ENCODE peak calls at places on chromosomes 1 and 21, in seven cellular contexts. V is A549, W is GM23338, M is K562, O is Panc1, I is SK-N-SH, J is HL-60. S is an unnamed sample.

GRCh38 chr1:90176530-90176929 is 181.6 kb downstream of the ZNF326 start:
- DNase-seq in V (no peak), W (peak), M (no peak), O (no peak), I (no peak), J (no peak), S (no peak)

GRCh38 chr1:146036990-146037646 is 15.6 kb upstream of the HJV start:
- DNase-seq in V (peak), W (peak), M (peak), O (peak), I (no peak), J (peak), S (peak)

GRCh38 chr1:67173988-67174387 is 7.7 kb downstream of the IL23R start:
- DNase-seq in V (no peak), W (no peak), M (no peak), O (no peak), I (no peak), J (no peak), S (no peak)

GRCh38 chr1:93701619-93702018 is 20.0 kb upstream of the BCAR3 start:
- DNase-seq in V (peak), W (no peak), M (no peak), O (peak), I (peak), J (no peak), S (peak)

GRCh38 chr1:172917972-172918371 is 132.8 kb downstream of the TNFSF18 start:
- DNase-seq in V (peak), W (no peak), M (no peak), O (peak), I (no peak), J (no peak), S (peak)

GRCh38 chr21:38853421-38853919 is 47.7 kb downstream of the ETS2 start:
- DNase-seq in V (peak), W (no peak), M (no peak), O (peak), I (no peak), J (peak), S (peak)

GRCh38 chr1:63827411-63828321 is 53.8 kb downstream of the ROR1 start:
- DNase-seq in V (no peak), W (no peak), M (no peak), O (peak), I (no peak), J (no peak), S (no peak)

GRCh38 chr1:218351617-218352438 is 6.7 kb downstream of the TGFB2 start:
- DNase-seq in V (no peak), W (peak), M (no peak), O (no peak), I (peak), J (peak), S (no peak)

GRCh38 chr21:33878824-33879223 is 36.8 kb downstream of the ATP5PO start:
- DNase-seq in V (no peak), W (no peak), M (no peak), O (no peak), I (no peak), J (no peak), S (no peak)

GRCh38 chr1:163872067-163872466 is 550.3 kb downstream of the NUF2 start:
- DNase-seq in V (no peak), W (no peak), M (no peak), O (no peak), I (no peak), J (no peak), S (no peak)

GRCh38 chr1:101260531-101260930 is 23.7 kb downstream of the S1PR1 start:
- DNase-seq in V (no peak), W (no peak), M (no peak), O (no peak), I (no peak), J (no peak), S (no peak)

GRCh38 chr1:1907098-1907736 is 7.8 kb upstream of the CALML6 start:
- DNase-seq in V (no peak), W (no peak), M (no peak), O (no peak), I (no peak), J (no peak), S (peak)

GRCh38 chr1:244012232-244012631 is 38.9 kb upstream of the ZBTB18 start:
- DNase-seq in V (no peak), W (peak), M (no peak), O (no peak), I (no peak), J (no peak), S (no peak)

GRCh38 chr21:33099131-33099530 is 29.2 kb downstream of the OLIG1 start:
- DNase-seq in V (no peak), W (no peak), M (no peak), O (no peak), I (no peak), J (no peak), S (no peak)

GRCh38 chr21:41794600-41794999 is 27.7 kb upstream of the RIPK4 start:
- DNase-seq in V (no peak), W (no peak), M (no peak), O (no peak), I (no peak), J (no peak), S (no peak)

GRCh38 chr1:155379877-155380192 is 59.1 kb downstream of the RUSC1 start:
- DNase-seq in V (no peak), W (no peak), M (no peak), O (no peak), I (no peak), J (no peak), S (no peak)

GRCh38 chr21:26795866-26796329 is 49.3 kb downstream of the ADAMTS1 start:
- DNase-seq in V (peak), W (no peak), M (no peak), O (no peak), I (peak), J (no peak), S (no peak)

GRCh38 chr1:172451002-172451443 is 7.2 kb upstream of the PIGC start:
- DNase-seq in V (peak), W (no peak), M (no peak), O (no peak), I (no peak), J (no peak), S (no peak)

GRCh38 chr1:224141693-224142092 is 27.8 kb downstream of the FBXO28 start:
- DNase-seq in V (no peak), W (no peak), M (no peak), O (no peak), I (no peak), J (no peak), S (no peak)

GRCh38 chr1:99766378-99766800 is at the start of gene FRRS1:
- DNase-seq in V (peak), W (peak), M (peak), O (peak), I (peak), J (peak), S (peak)

GRCh38 chr1:204323887-204324286 is 35.8 kb downstream of the PLEKHA6 start:
- DNase-seq in V (peak), W (no peak), M (no peak), O (peak), I (no peak), J (no peak), S (no peak)

GRCh38 chr1:149962039-149962647 is 25.5 kb upstream of the MTMR11 start:
- DNase-seq in V (peak), W (peak), M (peak), O (peak), I (peak), J (peak), S (peak)

GRCh38 chr1:103514920-103515503 is 10.5 kb upstream of the RNPC3 start:
- DNase-seq in V (peak), W (peak), M (peak), O (no peak), I (peak), J (peak), S (peak)

GRCh38 chr1:204828352-204828850 is 42.3 kb upstream of the NFASC start:
- DNase-seq in V (peak), W (peak), M (peak), O (no peak), I (peak), J (peak), S (no peak)

GRCh38 chr1:119253366-119253765 is 112.9 kb upstream of the WARS2 start:
- DNase-seq in V (no peak), W (no peak), M (no peak), O (no peak), I (no peak), J (no peak), S (no peak)

GRCh38 chr1:227805606-227806197 is 9.8 kb upstream of the PRSS38 start:
- DNase-seq in V (peak), W (no peak), M (no peak), O (peak), I (no peak), J (no peak), S (peak)

GRCh38 chr1:221031890-221032222 is 152.6 kb downstream of the HLX start:
- DNase-seq in V (no peak), W (no peak), M (no peak), O (no peak), I (no peak), J (no peak), S (no peak)

GRCh38 chr1:27891196-27891889 is 19.0 kb downstream of the THEMIS2 start:
- DNase-seq in V (no peak), W (no peak), M (no peak), O (no peak), I (no peak), J (peak), S (no peak)

GRCh38 chr1:109624215-109625010 is 4.8 kb downstream of the AMPD2 start:
- DNase-seq in V (no peak), W (no peak), M (no peak), O (no peak), I (peak), J (peak), S (no peak)

GRCh38 chr1:106456832-106457231 is 599.6 kb upstream of the PRMT6 start:
- DNase-seq in V (no peak), W (no peak), M (no peak), O (no peak), I (no peak), J (no peak), S (no peak)

GRCh38 chr1:25182629-25183028 is 49.7 kb downstream of the SYF2 start:
- DNase-seq in V (no peak), W (no peak), M (no peak), O (no peak), I (no peak), J (no peak), S (no peak)

GRCh38 chr1:24186993-24187790 is at the start of gene IFNLR1:
- DNase-seq in V (peak), W (peak), M (peak), O (no peak), I (peak), J (no peak), S (peak)

GRCh38 chr1:208936431-208936830 is 647.1 kb upstream of the CAMK1G start:
- DNase-seq in V (no peak), W (no peak), M (no peak), O (no peak), I (no peak), J (no peak), S (no peak)

GRCh38 chr1:33182896-33183295 is 1.1 kb upstream of the TRIM62 start:
- DNase-seq in V (no peak), W (no peak), M (no peak), O (no peak), I (no peak), J (no peak), S (no peak)

GRCh38 chr1:33181906-33182305 is at the start of gene TRIM62:
- DNase-seq in V (peak), W (peak), M (peak), O (no peak), I (peak), J (peak), S (peak)

GRCh38 chr1:33182452-33182851 is 609 bp upstream of the TRIM62 start:
- DNase-seq in V (no peak), W (peak), M (no peak), O (no peak), I (peak), J (no peak), S (no peak)

GRCh38 chr1:33180226-33181037 is 1.4 kb downstream of the TRIM62 start:
- DNase-seq in V (peak), W (peak), M (peak), O (no peak), I (peak), J (no peak), S (peak)

GRCh38 chr1:33181038-33181861 is 593 bp downstream of the TRIM62 start:
- DNase-seq in V (peak), W (peak), M (peak), O (no peak), I (peak), J (peak), S (no peak)
- H3K27ac ChIP-seq in V (peak), W (no peak), M (no peak), O (no peak), I (peak), J (no peak), S (peak)

GRCh38 chr1:56317722-56318121 is 261.6 kb downstream of the PLPP3 start:
- DNase-seq in V (no peak), W (no peak), M (no peak), O (no peak), I (no peak), J (no peak), S (no peak)
- TF ChIP-seq REST in V (no peak), W (no peak), M (no peak), O (no peak), I (no peak), J (no peak), S (no peak)

DNA sequence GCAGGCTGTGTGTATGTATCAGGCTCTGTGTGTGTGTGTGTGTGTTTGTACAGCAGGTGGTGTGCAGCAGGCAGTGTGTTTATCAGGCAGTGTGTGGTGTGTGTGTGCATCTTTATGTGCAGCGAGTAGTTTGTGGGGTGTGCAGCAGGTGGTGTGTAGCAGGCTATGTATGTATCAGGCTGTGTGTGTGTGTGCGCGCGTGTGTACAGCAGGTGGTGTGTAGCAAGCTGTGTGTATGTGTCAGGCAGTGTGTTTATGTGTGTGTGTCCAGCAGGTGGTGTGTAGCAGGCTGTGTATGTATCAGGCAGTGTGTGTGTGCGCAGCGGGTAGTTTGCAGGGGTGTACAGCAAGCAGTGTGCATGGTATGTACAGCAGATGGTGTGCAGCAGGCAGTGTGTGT is 29.0 kb downstream of the PTPRF start:
- DNase-seq in V (no peak), W (no peak), M (no peak), O (no peak), I (no peak), J (no peak), S (no peak)
- H3K27ac ChIP-seq in V (no peak), W (no peak), M (no peak), O (no peak), I (no peak), J (no peak), S (no peak)

GRCh38 chr1:6141601-6142000 is 38.5 kb downstream of the CHD5 start:
- DNase-seq in V (no peak), W (peak), M (peak), O (no peak), I (no peak), J (peak), S (no peak)
- TF ChIP-seq REST in V (no peak), W (no peak), M (no peak), O (no peak), I (no peak), J (no peak), S (no peak)

DNA sequence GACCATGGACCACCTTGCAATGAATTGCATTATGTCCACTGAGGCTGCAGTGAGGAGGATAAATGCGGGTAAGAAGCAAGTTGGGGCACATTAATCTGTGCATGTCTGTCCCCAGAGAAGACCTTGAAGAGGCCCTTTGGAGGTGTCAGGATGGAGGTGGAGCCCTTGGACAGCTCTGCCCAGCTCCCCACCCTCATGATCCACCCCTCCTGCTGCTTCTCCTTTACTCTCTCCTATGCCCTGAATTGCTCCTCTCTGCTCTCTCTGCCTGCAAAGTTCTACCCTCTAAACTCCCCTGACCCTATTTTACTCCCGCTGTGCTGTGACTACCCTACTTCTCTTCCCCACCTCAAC is 292.4 kb upstream of the USP24 start:
- DNase-seq in V (peak), W (no peak), M (no peak), O (no peak), I (no peak), J (no peak), S (no peak)
- H3K27ac ChIP-seq in V (peak), W (no peak), M (no peak), O (peak), I (no peak), J (no peak), S (no peak)

GRCh38 chr1:178528963-178529355 is 16.1 kb downstream of the TEX35 start:
- DNase-seq in V (no peak), W (no peak), M (no peak), O (no peak), I (no peak), J (no peak), S (no peak)
- TF ChIP-seq REST in V (no peak), W (no peak), M (no peak), O (no peak), I (no peak), J (no peak), S (no peak)

GRCh38 chr1:39623053-39623452 is 16.4 kb downstream of the HEYL start:
- DNase-seq in V (no peak), W (no peak), M (no peak), O (no peak), I (peak), J (no peak), S (no peak)
- H3K27ac ChIP-seq in V (no peak), W (no peak), M (no peak), O (no peak), I (no peak), J (no peak), S (no peak)

S was measured in HCT116.